ENCODE peak calls at places on chromosomes 3 and 15, in seven cellular contexts. Z is effector memory CD4-positive, alpha-beta T cell; D is putamen; L is GM19239; B is left cardiac atrium; O is IMR-90; E is activated CD8-positive, alpha-beta memory T cell treated with anti-CD3 and anti-CD28 coated beads, Interleukin-2, amount 10 ng/mL, durations not matched to agents 7 days and 5 days. K is an unnamed sample.

GRCh38 chr15:90046846-90047481 is 45.8 kb downstream of the ZNF710 start:
- DNase-seq in Z (no peak), D (no peak), L (peak), B (peak), O (no peak), E (no peak), K (no peak)

GRCh38 chr3:160168290-160168689 is 56.9 kb upstream of the C3orf80 start:
- DNase-seq in Z (no peak), D (no peak), L (no peak), B (no peak), O (no peak), E (no peak), K (no peak)

GRCh38 chr3:184005981-184006507 is 11.6 kb downstream of the ABCC5 start:
- DNase-seq in Z (peak), D (peak), L (peak), B (peak), O (peak), E (no peak), K (peak)

GRCh38 chr3:45409921-45410320 is 21.5 kb downstream of the LARS2 start:
- DNase-seq in Z (no peak), D (peak), L (no peak), B (no peak), O (no peak), E (no peak), K (peak)

GRCh38 chr3:101155828-101156227 is 162.6 kb upstream of the ABI3BP start:
- DNase-seq in Z (no peak), D (no peak), L (no peak), B (peak), O (no peak), E (no peak), K (no peak)

GRCh38 chr3:34264650-34265049 is 466.2 kb downstream of the PDCD6IP start:
- DNase-seq in Z (no peak), D (no peak), L (no peak), B (no peak), O (no peak), E (no peak), K (no peak)

GRCh38 chr15:70742928-70743327 is 20.4 kb downstream of the UACA start:
- DNase-seq in Z (no peak), D (no peak), L (no peak), B (no peak), O (no peak), E (no peak), K (no peak)

GRCh38 chr3:185733980-185734724 is 90.7 kb downstream of the IGF2BP2 start:
- DNase-seq in Z (no peak), D (peak), L (peak), B (no peak), O (peak), E (no peak), K (no peak)

GRCh38 chr3:46076606-46077005 is 49.3 kb upstream of the XCR1 start:
- DNase-seq in Z (no peak), D (no peak), L (no peak), B (no peak), O (peak), E (peak), K (no peak)

GRCh38 chr3:102069211-102069662 is 219.9 kb downstream of the NFKBIZ start:
- DNase-seq in Z (no peak), D (peak), L (no peak), B (no peak), O (peak), E (no peak), K (no peak)

K was measured in uterus.